ENCODE peak calls at places on chromosomes 4 and X, in four cellular contexts. N is astrocyte of the cerebellum; A is tibial nerve; Z is effector memory CD4-positive, alpha-beta T cell. C is an unnamed sample.

GRCh38 chr4:40417941-40418340 is 82.8 kb downstream of the CHRNA9 start:
- DNase-seq in A (no peak), N (no peak), Z (no peak), C (no peak)

GRCh38 chr4:113444386-113444785 is 317.2 kb downstream of the CAMK2D start:
- DNase-seq in Z (no peak), A (no peak), N (peak), C (no peak)

GRCh38 chr4:10783351-10783750 is 98.8 kb upstream of the CLNK start:
- DNase-seq in A (no peak), N (peak), Z (no peak), C (no peak)

GRCh38 chr4:33262809-33263208 is 2542.6 kb downstream of the PCDH7 start:
- DNase-seq in A (no peak), Z (no peak), N (no peak), C (no peak)

GRCh38 chr4:137609693-137610450 is 77.6 kb upstream of the PCDH18 start:
- DNase-seq in N (no peak), Z (no peak), A (no peak), C (no peak)

GRCh38 chrX:28590394-28590793 is 3.1 kb downstream of the IL1RAPL1 start:
- DNase-seq in Z (no peak), N (no peak), A (no peak), C (no peak)

GRCh38 chr4:79597266-79597665 is 189.2 kb upstream of the GK2 start:
- DNase-seq in Z (no peak), N (peak), A (no peak), C (no peak)

GRCh38 chr4:147340111-147340510 is 140.8 kb upstream of the EDNRA start:
- DNase-seq in A (no peak), Z (no peak), N (peak), C (no peak)

GRCh38 chr4:128565565-128566186 is 243.8 kb upstream of the JADE1 start:
- DNase-seq in N (no peak), A (no peak), Z (no peak), C (peak)

GRCh38 chr4:47383829-47384427 is 79.6 kb downstream of the COMMD8 start:
- DNase-seq in N (peak), Z (no peak), A (no peak), C (no peak)

GRCh38 chr4:23888421-23889319 is 1.2 kb downstream of the PPARGC1A start:
- DNase-seq in A (no peak), Z (no peak), N (no peak), C (peak)

GRCh38 chr4:53088132-53088531 is 226.0 kb downstream of the RASL11B start:
- DNase-seq in N (no peak), A (no peak), Z (no peak), C (no peak)

GRCh38 chr4:25563071-25563564 is 92.5 kb upstream of the SLC34A2 start:
- DNase-seq in N (no peak), A (no peak), Z (no peak), C (no peak)

GRCh38 chr4:65665951-65666523 is 4.3 kb downstream of the EPHA5 start:
- DNase-seq in Z (no peak), N (peak), A (no peak), C (no peak)

GRCh38 chrX:23515028-23515427 is 152.3 kb upstream of the PRDX4 start:
- DNase-seq in Z (no peak), A (no peak), N (no peak), C (no peak)

GRCh38 chrX:23509256-23509655 is 158.0 kb upstream of the PRDX4 start:
- DNase-seq in A (no peak), Z (no peak), N (no peak), C (no peak)

GRCh38 chrX:23514082-23514481 is 153.2 kb upstream of the PRDX4 start:
- DNase-seq in A (no peak), Z (no peak), N (no peak), C (no peak)

GRCh38 chrX:23511783-23512182 is 155.5 kb upstream of the PRDX4 start:
- DNase-seq in A (no peak), Z (no peak), N (no peak), C (no peak)

DNA sequence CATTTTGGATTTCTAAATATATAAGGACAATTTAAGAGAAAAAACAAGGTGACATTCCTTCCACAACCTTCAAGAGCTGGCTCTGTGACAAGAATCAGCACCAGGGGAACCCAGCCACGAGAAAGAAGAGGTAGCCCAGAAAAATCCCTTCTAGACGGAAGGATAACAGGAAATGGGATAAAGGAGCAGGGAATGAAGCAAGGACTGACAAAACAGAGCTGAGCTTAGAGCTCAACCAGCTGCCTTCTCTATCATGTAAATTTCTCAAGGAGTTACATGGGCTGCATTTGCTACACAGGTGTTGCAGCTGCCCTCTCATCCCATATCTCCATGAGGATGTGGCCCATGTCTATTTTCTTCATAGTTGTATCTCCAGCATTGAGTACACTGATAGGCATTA is 154.2 kb upstream of the PRDX4 start:
- DNase-seq in N (no peak), Z (no peak), A (no peak), C (no peak)
- H3K4me3 ChIP-seq in N (no peak), Z (no peak), A (no peak), C (no peak)

GRCh38 chr4:30725562-30725961 is 5.4 kb downstream of the PCDH7 start:
- DNase-seq in N (no peak), A (no peak), Z (no peak), C (no peak)

GRCh38 chr4:30726090-30726668 is 6.0 kb downstream of the PCDH7 start:
- DNase-seq in Z (no peak), N (no peak), A (no peak), C (no peak)

GRCh38 chr4:30728291-30728690 is 8.1 kb downstream of the PCDH7 start:
- DNase-seq in A (no peak), Z (no peak), N (no peak), C (no peak)

GRCh38 chr4:30724217-30724616 is 4.0 kb downstream of the PCDH7 start:
- DNase-seq in A (no peak), Z (no peak), N (no peak), C (no peak)

DNA sequence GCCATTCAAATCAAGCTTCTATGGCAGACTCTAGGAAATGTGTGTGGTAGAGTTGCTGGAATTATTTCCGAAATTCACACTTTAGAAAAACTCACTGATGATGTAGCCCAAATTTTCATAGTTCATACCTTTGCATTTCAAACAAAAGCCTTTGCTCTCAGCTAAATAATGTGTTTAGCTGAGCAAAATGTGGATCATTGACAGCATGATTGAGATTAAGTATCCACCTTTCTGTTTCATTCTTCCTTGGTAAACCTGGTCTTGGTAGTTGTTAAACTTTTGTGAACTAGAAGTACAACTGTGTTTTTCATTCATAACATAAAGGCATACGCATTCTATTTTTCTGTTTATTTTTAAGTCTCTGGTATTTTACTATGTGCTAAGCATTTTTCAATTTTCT is 7.2 kb downstream of the PCDH7 start:
- DNase-seq in A (no peak), N (no peak), Z (no peak), C (no peak)
- H3K4me3 ChIP-seq in A (no peak), N (no peak), Z (no peak), C (no peak)

GRCh38 chr4:7901274-7901845 is 38.3 kb downstream of the AFAP1 start:
- DNase-seq in Z (no peak), A (no peak), N (no peak), C (no peak)

GRCh38 chr4:7902826-7903225 is 36.8 kb downstream of the AFAP1 start:
- DNase-seq in Z (no peak), A (no peak), N (no peak), C (no peak)

GRCh38 chr4:7900351-7900750 is 39.3 kb downstream of the AFAP1 start:
- DNase-seq in Z (no peak), N (no peak), A (no peak), C (no peak)

GRCh38 chr4:7903686-7904085 is 36.0 kb downstream of the AFAP1 start:
- DNase-seq in A (no peak), Z (no peak), N (no peak), C (no peak)

GRCh38 chr4:7902101-7902553 is 37.5 kb downstream of the AFAP1 start:
- DNase-seq in N (no peak), Z (no peak), A (no peak), C (no peak)
- H3K4me3 ChIP-seq in N (no peak), Z (no peak), A (no peak), C (no peak)

GRCh38 chrX:63784346-63784901 is 590 bp downstream of the ARHGEF9 start:
- DNase-seq in A (no peak), N (no peak), Z (no peak), C (peak)
- H3K4me3 ChIP-seq in A (peak), N (peak), Z (peak), C (peak)

C was measured in mucosa of descending colon.